ENCODE peak calls at places on chromosomes 1 and 21, in four cellular contexts. K, B, J and U are unnamed samples.

GRCh38 chr1:226659641-226660040 is 79.4 kb downstream of the ITPKB start:
- DNase-seq in K (no peak), B (no peak), J (no peak), U (no peak)

GRCh38 chr1:29650476-29650875 is 414.2 kb downstream of the PTPRU start:
- DNase-seq in K (no peak), B (peak; percentile 2), J (no peak), U (no peak)

GRCh38 chr1:51986718-51987117 is 3.8 kb downstream of the RAB3B start:
- DNase-seq in K (no peak), B (no peak), J (no peak), U (no peak)

GRCh38 chr1:167936930-167937708 is at the start of gene MPC2:
- DNase-seq in K (peak; percentile 65), B (peak; percentile 81), J (peak; percentile 85), U (peak; percentile 69)

GRCh38 chr1:59485949-59486348 is 189.1 kb downstream of the FGGY start:
- DNase-seq in K (no peak), B (no peak), J (no peak), U (no peak)

GRCh38 chr1:167152192-167152876 is 58.5 kb downstream of the STYXL2 start:
- DNase-seq in K (no peak), B (no peak), J (no peak), U (no peak)

GRCh38 chr1:109369167-109369746 is 28.5 kb downstream of the SORT1 start:
- DNase-seq in K (no peak), B (no peak), J (peak; percentile 75), U (peak; percentile 39)

GRCh38 chr1:14926214-14926613 is 227.3 kb upstream of the TMEM51 start:
- DNase-seq in K (no peak), B (no peak), J (no peak), U (peak; percentile 46)

GRCh38 chr1:229318056-229318455 is 24.8 kb downstream of the CCSAP start:
- DNase-seq in K (no peak), B (no peak), J (peak; percentile 31), U (peak; percentile 13)

GRCh38 chr1:193755441-193755840 is 569.0 kb upstream of the B3GALT2 start:
- DNase-seq in K (no peak), B (no peak), J (no peak), U (no peak)

GRCh38 chr1:193753038-193753756 is 566.8 kb upstream of the B3GALT2 start:
- DNase-seq in K (no peak), B (no peak), J (no peak), U (no peak)

GRCh38 chr1:193749868-193750267 is 563.5 kb upstream of the B3GALT2 start:
- DNase-seq in K (no peak), B (no peak), J (no peak), U (no peak)

GRCh38 chr1:193754732-193755427 is 568.5 kb upstream of the B3GALT2 start:
- DNase-seq in K (no peak), B (no peak), J (peak; percentile 21), U (no peak)
- TF ChIP-seq CTCF in K (no peak), B (no peak), J (peak; percentile 5), U (no peak)

DNA sequence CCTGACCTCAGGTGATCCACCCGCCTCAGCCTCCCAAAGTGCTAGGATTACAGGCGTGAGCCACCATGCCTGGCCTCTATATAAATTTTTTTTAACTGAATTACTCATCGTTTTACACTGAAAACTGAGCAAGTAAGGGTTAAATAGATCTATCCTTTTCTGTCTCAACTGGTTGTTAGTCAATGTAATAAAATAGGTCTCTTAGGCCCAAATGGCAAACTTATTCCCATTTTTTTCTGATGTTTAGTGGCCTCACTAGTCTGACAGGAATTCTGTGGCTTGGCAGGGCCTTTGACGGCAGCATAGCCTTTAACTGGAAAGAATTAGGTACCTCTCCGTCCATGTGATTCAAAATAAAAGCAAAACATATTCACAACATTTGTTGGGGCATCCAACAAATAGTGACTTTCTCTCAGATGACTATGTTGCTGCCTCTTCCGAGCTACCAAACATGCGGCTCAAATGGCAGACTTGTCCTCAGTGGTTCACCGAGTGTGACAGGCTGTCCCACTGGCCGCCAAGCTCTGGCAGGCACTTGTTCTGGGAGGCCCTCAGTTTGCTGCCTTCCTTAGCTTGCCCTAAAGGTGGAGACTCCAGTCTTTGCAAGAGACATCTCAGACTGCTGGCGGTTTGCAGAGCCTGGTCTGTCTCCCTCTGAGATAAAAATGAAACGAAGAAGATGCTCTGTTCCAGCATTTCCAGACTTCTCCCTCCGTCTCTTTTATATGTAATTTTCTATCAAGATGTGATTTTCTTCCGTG is 17.4 kb downstream of the ATP1A4 start:
- DNase-seq in K (no peak), B (no peak), J (no peak), U (peak; percentile 56)
- H3K4me3 ChIP-seq in K (no peak overlapping the region), B (no peak overlapping the region), J (no peak overlapping the region), U (no peak overlapping the region)

GRCh38 chr1:22018583-22019559 is 17.4 kb downstream of the CELA3A start:
- DNase-seq in K (no peak), B (no peak), J (peak; percentile 88), U (peak; percentile 90)
- TF ChIP-seq CTCF in K (no peak), B (no peak), J (peak; percentile 47), U (peak; percentile 61)

GRCh38 chr1:155970531-155971167 is 7.7 kb downstream of the ARHGEF2 start:
- DNase-seq in K (no peak), B (peak; percentile 67), J (peak; percentile 93), U (peak; percentile 73)

GRCh38 chr1:155974208-155975165 is 3.9 kb downstream of the ARHGEF2 start:
- DNase-seq in K (peak; percentile 44), B (no peak), J (no peak), U (no peak)

GRCh38 chr1:155973723-155974122 is 4.6 kb downstream of the ARHGEF2 start:
- DNase-seq in K (no peak), B (no peak), J (no peak), U (no peak)

GRCh38 chr1:155969377-155969791 is 9.0 kb downstream of the ARHGEF2 start:
- DNase-seq in K (no peak), B (no peak), J (no peak), U (no peak)

GRCh38 chr1:155971910-155972809 is 6.2 kb downstream of the ARHGEF2 start:
- DNase-seq in K (no peak), B (no peak), J (no peak), U (no peak)
- H3K4me3 ChIP-seq in K (no peak overlapping the region), B (no peak overlapping the region), J (no peak overlapping the region), U (no peak overlapping the region)

GRCh38 chr1:243291287-243291686 is 35.4 kb downstream of the SDCCAG8 start:
- DNase-seq in K (no peak), B (no peak), J (peak; percentile 52), U (peak; percentile 61)
- TF ChIP-seq CTCF in K (no peak), B (no peak), J (no peak), U (no peak)

DNA sequence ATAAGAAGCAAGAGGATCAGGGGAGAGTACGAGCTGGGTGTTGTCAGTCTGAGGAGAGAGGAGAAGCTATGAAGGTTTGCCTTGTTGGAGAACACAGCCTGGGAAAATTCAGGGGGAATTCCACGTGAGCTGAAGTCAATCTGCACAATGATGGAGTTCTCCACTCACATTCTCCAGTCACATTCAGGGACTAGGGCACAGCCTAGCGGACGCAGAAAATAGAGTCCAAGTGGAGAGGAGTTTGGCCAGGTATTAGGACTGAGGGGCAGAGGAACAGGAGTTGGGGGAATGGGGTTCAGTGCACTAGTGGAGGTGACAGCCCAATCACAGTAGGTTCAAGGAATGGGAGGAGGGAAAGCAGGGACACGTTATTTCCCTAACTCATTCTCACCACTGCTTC is 124.0 kb downstream of the KCNH1 start:
- DNase-seq in K (no peak), B (no peak), J (no peak), U (no peak)
- H3K4me3 ChIP-seq in K (no peak overlapping the region), B (no peak overlapping the region), J (no peak overlapping the region), U (no peak overlapping the region)

GRCh38 chr1:72724951-72725863 is 442.9 kb upstream of the NEGR1 start:
- DNase-seq in K (no peak), B (no peak), J (no peak), U (no peak)
- TF ChIP-seq CTCF in K (no peak), B (no peak), J (no peak), U (no peak)

GRCh38 chr21:15423676-15424445 is 305.9 kb upstream of the USP25 start:
- DNase-seq in K (no peak), B (no peak), J (no peak), U (no peak)
- H3K4me3 ChIP-seq in K (no peak overlapping the region), B (no peak overlapping the region), J (no peak overlapping the region), U (no peak overlapping the region)